ENCODE peak calls at places on chromosomes 11 and 22, in four cellular contexts. Z is GM12878, I is H1, U is HepG2. P is an unnamed sample.

GRCh38 chr11:110972640-110973039 is 260.4 kb upstream of the ARHGAP20 start:
- DNase-seq in Z (no peak), I (no peak), U (no peak), P (no peak)

GRCh38 chr11:58394195-58394594 is 12.5 kb downstream of the OR5B3 start:
- DNase-seq in I (no peak), Z (no peak), U (peak), P (no peak)

GRCh38 chr22:25553131-25553530 is 11.3 kb upstream of the GRK3 start:
- DNase-seq in Z (no peak), U (no peak), I (no peak), P (no peak)

GRCh38 chr11:120547871-120548681 is 36.5 kb downstream of the GRIK4 start:
- DNase-seq in U (peak), I (no peak), Z (no peak), P (no peak)

GRCh38 chr11:67002297-67002913 is 20.5 kb upstream of the SYT12 start:
- DNase-seq in I (peak), Z (no peak), U (no peak), P (no peak)

GRCh38 chr11:111137846-111138245 is 107.7 kb upstream of the POU2AF2 start:
- DNase-seq in U (no peak), Z (no peak), I (no peak), P (no peak)

GRCh38 chr11:6812391-6813005 is 13.0 kb upstream of the OR6A2 start:
- DNase-seq in U (peak), Z (peak), I (no peak), P (peak)

GRCh38 chr11:68269414-68270081 is 2.2 kb downstream of the C11orf24 start:
- DNase-seq in I (no peak), U (peak), Z (no peak), P (no peak)

GRCh38 chr11:112248216-112248615 is 12.4 kb downstream of the PLET1 start:
- DNase-seq in U (no peak), Z (no peak), I (no peak), P (no peak)

GRCh38 chr11:19938051-19938856 is 222.0 kb downstream of the DBX1 start:
- DNase-seq in U (peak), I (peak), Z (no peak), P (peak)

GRCh38 chr22:30968015-30968923 is at the start of gene MORC2:
- DNase-seq in I (no peak), U (peak), Z (no peak), P (peak)

GRCh38 chr11:60902625-60903024 is 3.8 kb downstream of the PRPF19 start:
- DNase-seq in Z (no peak), U (no peak), I (no peak), P (no peak)

GRCh38 chr22:21791635-21792625 is 56.3 kb upstream of the YPEL1 start:
- DNase-seq in I (no peak), U (no peak), Z (peak), P (peak)

GRCh38 chr22:23068832-23069385 is 1.4 kb upstream of the GNAZ start:
- DNase-seq in U (no peak), I (no peak), Z (no peak), P (no peak)

GRCh38 chr22:36946436-36947158 is 33.2 kb downstream of the CSF2RB start:
- DNase-seq in U (no peak), I (no peak), Z (no peak), P (peak)

GRCh38 chr11:60485987-60486386 is 6.6 kb upstream of the MS4A12 start:
- DNase-seq in I (peak), Z (peak), U (peak), P (peak)

GRCh38 chr11:76800466-76801200 is 17.5 kb downstream of the TSKU start:
- DNase-seq in U (no peak), Z (no peak), I (peak), P (no peak)

GRCh38 chr22:23692598-23693291 is 1.9 kb downstream of the RGL4 start:
- DNase-seq in Z (no peak), I (no peak), U (no peak), P (peak)

GRCh38 chr11:46050065-46050464 is 71.2 kb downstream of the PHF21A start:
- DNase-seq in I (no peak), Z (no peak), U (peak), P (no peak)

GRCh38 chr11:10478066-10478465 is 23.0 kb downstream of the AMPD3 start:
- DNase-seq in U (no peak), Z (no peak), I (no peak), P (peak)

GRCh38 chr11:57349491-57350274 is 11.5 kb downstream of the P2RX3 start:
- DNase-seq in Z (no peak), U (peak), I (peak), P (peak)

GRCh38 chr11:68998390-68998911 is 14.6 kb downstream of the MRGPRF start:
- DNase-seq in U (no peak), Z (no peak), I (no peak), P (no peak)

GRCh38 chr11:117766576-117766975 is 30.4 kb downstream of the DSCAML1 start:
- DNase-seq in Z (no peak), I (no peak), U (no peak), P (no peak)

GRCh38 chr22:44329179-44329796 is 16.5 kb upstream of the SHISAL1 start:
- DNase-seq in U (no peak), I (no peak), Z (peak), P (no peak)

GRCh38 chr22:44330188-44330726 is 17.5 kb upstream of the SHISAL1 start:
- DNase-seq in U (no peak), I (no peak), Z (no peak), P (no peak)

GRCh38 chr22:44332946-44333345 is 20.2 kb upstream of the SHISAL1 start:
- DNase-seq in I (no peak), U (no peak), Z (no peak), P (no peak)

GRCh38 chr22:44331881-44332714 is 19.3 kb upstream of the SHISAL1 start:
- DNase-seq in I (no peak), Z (no peak), U (no peak), P (no peak)

GRCh38 chr22:44330727-44331660 is 18.2 kb upstream of the SHISAL1 start:
- DNase-seq in U (no peak), I (peak), Z (no peak), P (peak)
- TF ChIP-seq EZH2 in U (no peak), I (no peak), Z (no peak), P (no peak)

GRCh38 chr11:12602421-12602820 is 71.8 kb upstream of the TEAD1 start:
- DNase-seq in U (no peak), Z (no peak), I (no peak), P (no peak)

GRCh38 chr11:12604557-12605105 is 69.6 kb upstream of the TEAD1 start:
- DNase-seq in U (no peak), Z (no peak), I (no peak), P (peak)

GRCh38 chr11:12603362-12604088 is 70.7 kb upstream of the TEAD1 start:
- DNase-seq in Z (no peak), I (no peak), U (no peak), P (peak)

GRCh38 chr11:12611352-12611751 is 62.9 kb upstream of the TEAD1 start:
- DNase-seq in I (no peak), Z (no peak), U (no peak), P (no peak)

DNA sequence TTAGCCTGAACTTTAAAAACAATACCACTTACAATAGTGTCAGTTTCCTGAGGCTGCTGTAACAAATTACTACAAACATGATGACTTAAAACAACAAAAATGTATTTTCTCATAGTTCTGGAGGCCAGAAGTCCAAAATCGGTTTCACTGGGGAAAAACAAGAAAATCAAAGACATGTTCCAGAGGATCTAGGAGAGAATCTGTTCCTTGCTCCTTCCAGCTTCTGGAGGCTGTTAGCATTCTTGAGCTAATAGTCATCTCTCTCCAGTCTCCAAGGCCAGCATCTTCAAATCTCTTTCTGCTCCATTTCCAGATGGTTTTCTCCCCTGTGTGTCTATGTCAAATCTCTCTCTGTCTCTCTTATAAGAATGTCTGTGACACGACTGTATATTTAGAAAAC is 67.6 kb upstream of the TEAD1 start:
- DNase-seq in I (no peak), Z (no peak), U (no peak), P (no peak)
- TF ChIP-seq USF2 in I (no peak), Z (no peak), U (no peak), P (no peak)

GRCh38 chr22:19761022-19761499 is 483 bp downstream of the TBX1 start:
- DNase-seq in U (no peak), I (no peak), Z (no peak), P (no peak)
- TF ChIP-seq EZH2 in U (no peak), I (no peak), Z (no peak), P (no peak)

DNA sequence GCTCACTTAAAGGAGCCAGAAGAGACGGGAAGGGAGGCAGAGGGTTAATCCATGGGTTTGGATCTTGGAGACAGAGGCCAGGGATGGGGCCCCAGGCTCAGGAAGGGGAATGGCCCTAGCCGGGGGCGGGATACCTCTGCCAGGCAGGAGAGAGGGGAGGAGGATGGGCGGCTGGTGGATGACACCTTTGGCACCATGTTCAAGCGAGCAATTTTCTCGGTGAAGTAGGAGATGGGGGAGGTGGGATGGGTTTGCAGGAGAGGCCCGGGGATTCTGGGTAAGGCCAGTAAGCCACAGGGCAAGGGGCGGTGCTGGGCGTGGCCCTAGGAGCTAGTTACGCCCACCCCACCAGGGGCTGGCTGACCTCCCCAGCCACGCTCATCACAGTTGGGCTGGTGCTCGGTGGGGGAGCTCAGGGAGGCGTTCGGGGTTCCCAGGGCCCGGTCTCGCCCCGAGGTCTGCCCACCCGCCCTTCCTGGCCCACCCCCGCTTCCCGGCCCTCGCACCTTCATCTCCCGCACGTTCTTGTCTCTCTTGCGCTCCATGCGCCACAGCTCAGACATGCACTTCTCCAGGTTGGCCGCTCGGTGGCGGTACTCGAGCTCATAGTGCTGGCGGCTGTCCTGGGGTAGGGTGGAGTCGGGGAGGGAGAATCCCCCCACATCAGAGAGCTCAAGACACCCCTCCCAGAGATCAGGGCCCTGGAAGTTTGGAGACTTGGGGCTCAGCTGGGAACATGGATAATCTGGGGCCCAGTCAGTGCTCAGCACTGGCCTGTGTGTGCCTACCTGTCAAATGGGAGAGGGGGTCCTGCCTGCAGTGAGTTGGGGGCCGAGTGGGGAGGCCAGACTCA is 12.7 kb downstream of the BAIAP2L2 start:
- DNase-seq in Z (no peak), I (peak), U (no peak), P (peak)
- TF ChIP-seq USF2 in Z (no peak), I (no peak), U (no peak), P (no peak)